ENCODE peak calls at places on chromosomes 1 and 21, in nine cellular contexts. A is GM13977, E is NCI-H1105, V is ACHN, Y is renal cortical epithelial cell, I is memory B cell, S is A549, T is Calu3, Z is myocyte. R is an unnamed sample.

GRCh38 chr1:22611530-22611947 is 24.9 kb upstream of the C1QA start:
- DNase-seq in A (no peak), E (no peak), V (peak), Y (peak), I (no peak), S (no peak), T (peak), Z (peak), R (peak)

GRCh38 chr21:41425954-41426655 is at the start of gene MX1:
- DNase-seq in A (peak), E (no peak), V (peak), Y (peak), I (peak), S (peak), T (peak), Z (peak), R (peak)

GRCh38 chr1:24862775-24863483 is 67.1 kb downstream of the RUNX3 start:
- DNase-seq in A (no peak), E (no peak), V (no peak), Y (no peak), I (no peak), S (no peak), T (no peak), Z (no peak), R (no peak)

GRCh38 chr1:8139941-8140340 is 113.8 kb upstream of the ERRFI1 start:
- DNase-seq in A (no peak), E (no peak), V (no peak), Y (no peak), I (no peak), S (no peak), T (no peak), Z (no peak), R (no peak)

GRCh38 chr1:206770531-206771352 is at the start of gene IL19:
- DNase-seq in A (peak), E (no peak), V (no peak), Y (peak), I (no peak), S (no peak), T (peak), Z (no peak), R (no peak)

GRCh38 chr1:22747735-22748073 is 37.1 kb downstream of the EPHB2 start:
- DNase-seq in A (no peak), E (no peak), V (no peak), Y (no peak), I (no peak), S (no peak), T (no peak), Z (no peak), R (no peak)

GRCh38 chr1:84300991-84301758 is at the start of gene SAMD13:
- DNase-seq in A (peak), E (peak), V (peak), Y (peak), I (no peak), S (peak), T (peak), Z (peak), R (peak)

GRCh38 chr1:174939771-174940545 is 59.8 kb upstream of the CACYBP start:
- DNase-seq in A (no peak), E (no peak), V (no peak), Y (no peak), I (no peak), S (no peak), T (no peak), Z (no peak), R (no peak)

GRCh38 chr1:94258873-94259331 is 21.5 kb upstream of the ARHGAP29 start:
- DNase-seq in A (no peak), E (no peak), V (peak), Y (peak), I (no peak), S (no peak), T (peak), Z (peak), R (peak)

R was measured in LoVo.